ENCODE peak calls at places on chromosomes 11 and 22, in six cellular contexts. One of them, this sample, is unnamed.

GRCh38 chr11:133402551-133402950 is 129.8 kb downstream of the OPCML start:
- DNase-seq in K562: no peak
- DNase-seq in ovary: no peak
- DNase-seq in stomach: no peak
- DNase-seq in esophagus squamous epithelium: no peak
- DNase-seq in body of pancreas: no peak
- DNase-seq in this sample: no peak

GRCh38 chr22:50595189-50595588 is 5.4 kb upstream of the MAPK8IP2 start:
- DNase-seq in K562: no peak
- DNase-seq in esophagus squamous epithelium: no peak
- DNase-seq in ovary: no peak
- DNase-seq in body of pancreas: no peak
- DNase-seq in stomach: no peak
- DNase-seq in this sample: no peak

GRCh38 chr22:50228366-50228765 is 16.5 kb downstream of the TUBGCP6 start:
- DNase-seq in ovary: no peak
- DNase-seq in K562: no peak
- DNase-seq in stomach: no peak
- DNase-seq in esophagus squamous epithelium: no peak
- DNase-seq in body of pancreas: no peak
- DNase-seq in this sample: peak; percentile 59

GRCh38 chr22:30626413-30626812 is 9.2 kb upstream of the SLC35E4 start:
- DNase-seq in body of pancreas: no peak
- DNase-seq in ovary: no peak
- DNase-seq in esophagus squamous epithelium: no peak
- DNase-seq in K562: no peak
- DNase-seq in stomach: no peak
- DNase-seq in this sample: no peak

GRCh38 chr11:64817476-64817875 is 7.1 kb upstream of the MEN1 start:
- DNase-seq in ovary: no peak
- DNase-seq in stomach: no peak
- DNase-seq in body of pancreas: no peak
- DNase-seq in esophagus squamous epithelium: no peak
- DNase-seq in K562: no peak
- DNase-seq in this sample: no peak

GRCh38 chr22:46238541-46238940 is 11.6 kb downstream of the CDPF1 start:
- DNase-seq in K562: no peak
- DNase-seq in body of pancreas: no peak
- DNase-seq in ovary: no peak
- DNase-seq in stomach: no peak
- DNase-seq in esophagus squamous epithelium: no peak
- DNase-seq in this sample: no peak

GRCh38 chr11:69635804-69636511 is 5.0 kb upstream of the CCND1 start:
- DNase-seq in stomach: no peak
- DNase-seq in body of pancreas: no peak
- DNase-seq in esophagus squamous epithelium: no peak
- DNase-seq in K562: no peak
- DNase-seq in ovary: no peak
- DNase-seq in this sample: no peak

GRCh38 chr11:4551346-4551979 is 6.5 kb downstream of the OR52M1 start:
- DNase-seq in esophagus squamous epithelium: no peak
- DNase-seq in K562: peak; percentile 47
- DNase-seq in body of pancreas: no peak
- DNase-seq in ovary: no peak
- DNase-seq in stomach: no peak
- DNase-seq in this sample: no peak

GRCh38 chr22:46007848-46008261 is 30.9 kb upstream of the WNT7B start:
- DNase-seq in ovary: peak; percentile 88
- DNase-seq in stomach: peak; percentile 39
- DNase-seq in body of pancreas: peak; percentile 75
- DNase-seq in esophagus squamous epithelium: no peak
- DNase-seq in K562: no peak
- DNase-seq in this sample: peak; percentile 96

GRCh38 chr11:76791861-76792260 is 8.7 kb downstream of the TSKU start:
- DNase-seq in esophagus squamous epithelium: no peak
- DNase-seq in K562: no peak
- DNase-seq in stomach: peak; percentile 26
- DNase-seq in ovary: no peak
- DNase-seq in body of pancreas: no peak
- DNase-seq in this sample: peak; percentile 71

GRCh38 chr11:57751676-57752253 is at the start of gene BTBD18:
- DNase-seq in stomach: peak; percentile 56
- DNase-seq in ovary: no peak
- DNase-seq in K562: no peak
- DNase-seq in esophagus squamous epithelium: no peak
- DNase-seq in body of pancreas: peak; percentile 75
- DNase-seq in this sample: no peak

GRCh38 chr11:128324531-128325141 is 262.7 kb downstream of the ETS1 start:
- DNase-seq in body of pancreas: peak; percentile 36
- DNase-seq in stomach: no peak
- DNase-seq in K562: no peak
- DNase-seq in esophagus squamous epithelium: no peak
- DNase-seq in ovary: no peak
- DNase-seq in this sample: no peak

GRCh38 chr11:46279393-46280099 is 2.1 kb downstream of the CREB3L1 start:
- DNase-seq in ovary: peak; percentile 79
- DNase-seq in esophagus squamous epithelium: no peak
- DNase-seq in stomach: peak; percentile 58
- DNase-seq in body of pancreas: peak; percentile 55
- DNase-seq in K562: no peak
- DNase-seq in this sample: peak; percentile 91

GRCh38 chr11:103803062-103803461 is 233.4 kb upstream of the DDI1 start:
- DNase-seq in ovary: no peak
- DNase-seq in stomach: no peak
- DNase-seq in esophagus squamous epithelium: no peak
- DNase-seq in body of pancreas: no peak
- DNase-seq in K562: no peak
- DNase-seq in this sample: no peak

GRCh38 chr11:131917634-131918384 is 547.4 kb downstream of the NTM start:
- DNase-seq in K562: no peak
- DNase-seq in stomach: no peak
- DNase-seq in ovary: no peak
- DNase-seq in esophagus squamous epithelium: no peak
- DNase-seq in body of pancreas: peak; percentile 46
- DNase-seq in this sample: no peak

GRCh38 chr11:122189259-122189658 is 73.2 kb upstream of the BLID start:
- DNase-seq in ovary: no peak
- DNase-seq in esophagus squamous epithelium: no peak
- DNase-seq in body of pancreas: no peak
- DNase-seq in K562: no peak
- DNase-seq in stomach: no peak
- DNase-seq in this sample: no peak

GRCh38 chr22:49727191-49727880 is 100.3 kb downstream of the BRD1 start:
- DNase-seq in stomach: no peak
- DNase-seq in body of pancreas: no peak
- DNase-seq in ovary: no peak
- DNase-seq in K562: no peak
- DNase-seq in esophagus squamous epithelium: no peak
- DNase-seq in this sample: no peak

GRCh38 chr11:2987881-2988280 is 4.2 kb downstream of the NAP1L4 start:
- DNase-seq in stomach: no peak
- DNase-seq in esophagus squamous epithelium: no peak
- DNase-seq in K562: no peak
- DNase-seq in ovary: no peak
- DNase-seq in body of pancreas: no peak
- DNase-seq in this sample: no peak

GRCh38 chr11:45745065-45745811 is 59.7 kb upstream of the SLC35C1 start:
- DNase-seq in stomach: no peak
- DNase-seq in ovary: peak; percentile 84
- DNase-seq in K562: no peak
- DNase-seq in esophagus squamous epithelium: no peak
- DNase-seq in body of pancreas: peak; percentile 45
- DNase-seq in this sample: peak; percentile 84

GRCh38 chr22:18968011-18968749 is 32.1 kb upstream of the PRODH start:
- DNase-seq in ovary: peak; percentile 40
- DNase-seq in body of pancreas: peak; percentile 31
- DNase-seq in esophagus squamous epithelium: no peak
- DNase-seq in stomach: no peak
- DNase-seq in K562: peak; percentile 88
- DNase-seq in this sample: no peak

GRCh38 chr22:37751449-37752188 is 54.8 kb downstream of the TRIOBP start:
- DNase-seq in stomach: no peak
- DNase-seq in body of pancreas: no peak
- DNase-seq in esophagus squamous epithelium: no peak
- DNase-seq in ovary: no peak
- DNase-seq in K562: no peak
- DNase-seq in this sample: no peak

GRCh38 chr22:33192156-33192555 is 134.0 kb upstream of the SYN3 start:
- DNase-seq in body of pancreas: no peak
- DNase-seq in esophagus squamous epithelium: no peak
- DNase-seq in K562: no peak
- DNase-seq in ovary: no peak
- DNase-seq in stomach: no peak
- DNase-seq in this sample: no peak

GRCh38 chr22:26235792-26236191 is 66.5 kb downstream of the SEZ6L start:
- DNase-seq in body of pancreas: no peak
- DNase-seq in esophagus squamous epithelium: no peak
- DNase-seq in stomach: no peak
- DNase-seq in K562: no peak
- DNase-seq in ovary: no peak
- DNase-seq in this sample: no peak

GRCh38 chr11:118233377-118233776 is 8.6 kb upstream of the JAML start:
- DNase-seq in body of pancreas: no peak
- DNase-seq in stomach: no peak
- DNase-seq in ovary: no peak
- DNase-seq in K562: no peak
- DNase-seq in esophagus squamous epithelium: no peak
- DNase-seq in this sample: no peak

GRCh38 chr11:43942651-43943356 is 367 bp downstream of the C11orf96 start:
- DNase-seq in body of pancreas: no peak
- DNase-seq in stomach: no peak
- DNase-seq in K562: peak; percentile 73
- DNase-seq in ovary: peak; percentile 75
- DNase-seq in esophagus squamous epithelium: no peak
- DNase-seq in this sample: peak; percentile 78

GRCh38 chr11:44028816-44029506 is 18.8 kb upstream of the ACCSL start:
- DNase-seq in stomach: no peak
- DNase-seq in K562: no peak
- DNase-seq in esophagus squamous epithelium: no peak
- DNase-seq in body of pancreas: no peak
- DNase-seq in ovary: no peak
- DNase-seq in this sample: no peak

GRCh38 chr11:2396471-2396870 is 4.1 kb upstream of the TSSC4 start:
- DNase-seq in K562: no peak
- DNase-seq in esophagus squamous epithelium: no peak
- DNase-seq in ovary: no peak
- DNase-seq in stomach: no peak
- DNase-seq in body of pancreas: no peak
- DNase-seq in this sample: no peak

GRCh38 chr11:20089796-20090653 is 70.2 kb downstream of the DBX1 start:
- DNase-seq in ovary: no peak
- DNase-seq in K562: peak; percentile 47
- DNase-seq in esophagus squamous epithelium: no peak
- DNase-seq in body of pancreas: peak; percentile 78
- DNase-seq in stomach: peak; percentile 70
- DNase-seq in this sample: no peak

GRCh38 chr11:35662061-35662648 is 420 bp upstream of the TRIM44 start:
- DNase-seq in K562: no peak
- DNase-seq in ovary: no peak
- DNase-seq in stomach: no peak
- DNase-seq in esophagus squamous epithelium: no peak
- DNase-seq in body of pancreas: peak; percentile 6
- DNase-seq in this sample: no peak
- H3K27me3 ChIP-seq in K562: peaks cover 7% of the 10 kb centered on the region
- H3K27me3 ChIP-seq in ovary: no peaks in the 10 kb centered on the region
- H3K27me3 ChIP-seq in stomach: peaks cover 6% of the 10 kb centered on the region
- H3K27me3 ChIP-seq in esophagus squamous epithelium: no peaks in the 10 kb centered on the region
- H3K27me3 ChIP-seq in body of pancreas: no peaks in the 10 kb centered on the region
- H3K27me3 ChIP-seq in this sample: no peaks in the 10 kb centered on the region

GRCh38 chr11:125062931-125063428 is at the start of gene SLC37A2:
- DNase-seq in body of pancreas: peak; percentile 75
- DNase-seq in stomach: peak; percentile 73
- DNase-seq in K562: no peak
- DNase-seq in ovary: peak; percentile 65
- DNase-seq in esophagus squamous epithelium: no peak
- DNase-seq in this sample: peak; percentile 83
- TF ChIP-seq POLR2A in body of pancreas: peak; percentile 72
- TF ChIP-seq POLR2A in stomach: no peak
- TF ChIP-seq POLR2A in K562: no peak
- TF ChIP-seq POLR2A in ovary: no peak
- TF ChIP-seq POLR2A in esophagus squamous epithelium: peak; percentile 71
- TF ChIP-seq POLR2A in this sample: no peak

DNA sequence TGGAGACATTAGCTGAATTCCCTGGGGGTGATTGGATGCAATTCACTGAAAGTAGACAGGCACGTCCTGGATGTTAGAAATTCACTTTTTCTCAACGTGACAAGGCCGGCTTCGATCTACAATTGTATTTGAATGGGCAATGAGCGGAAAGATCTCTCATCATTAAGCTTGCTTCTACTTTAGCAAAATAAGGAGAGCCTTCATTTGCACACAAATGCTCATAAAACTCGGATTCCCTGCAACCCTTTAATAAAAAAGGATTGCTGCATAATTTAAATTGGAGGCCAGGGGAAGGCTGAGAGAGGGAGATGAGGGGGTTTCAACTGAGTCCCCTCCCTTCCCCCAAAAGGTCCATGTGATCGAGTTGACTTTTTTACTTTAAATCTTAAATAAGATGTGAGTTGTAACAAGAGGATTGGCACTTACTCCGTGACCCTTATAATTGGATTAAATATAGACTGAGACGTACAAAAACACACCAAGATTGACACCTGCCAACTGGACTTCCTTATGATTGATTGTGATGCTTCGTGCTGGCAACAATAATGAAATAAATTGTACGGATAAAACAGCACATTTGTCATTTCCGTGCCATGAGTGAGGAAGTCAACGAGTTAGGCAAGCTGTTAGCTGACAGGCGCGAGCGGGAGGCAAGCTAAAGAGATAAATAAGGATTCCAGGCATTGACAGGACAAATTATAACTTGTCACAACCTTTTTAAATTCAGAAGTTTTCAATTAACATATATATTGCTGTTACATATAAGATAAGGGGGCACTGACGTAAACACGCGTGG is 10.9 kb upstream of the PAX6 start:
- DNase-seq in stomach: no peak
- DNase-seq in body of pancreas: no peak
- DNase-seq in K562: no peak
- DNase-seq in ovary: no peak
- DNase-seq in esophagus squamous epithelium: no peak
- DNase-seq in this sample: no peak
- H3K27me3 ChIP-seq in stomach: peaks cover 100% of the 10 kb centered on the region
- H3K27me3 ChIP-seq in body of pancreas: peaks cover 61% of the 10 kb centered on the region
- H3K27me3 ChIP-seq in K562: peaks cover 77% of the 10 kb centered on the region
- H3K27me3 ChIP-seq in ovary: peaks cover 10% of the 10 kb centered on the region
- H3K27me3 ChIP-seq in esophagus squamous epithelium: peaks cover 97% of the 10 kb centered on the region
- H3K27me3 ChIP-seq in this sample: peaks cover 93% of the 10 kb centered on the region

DNA sequence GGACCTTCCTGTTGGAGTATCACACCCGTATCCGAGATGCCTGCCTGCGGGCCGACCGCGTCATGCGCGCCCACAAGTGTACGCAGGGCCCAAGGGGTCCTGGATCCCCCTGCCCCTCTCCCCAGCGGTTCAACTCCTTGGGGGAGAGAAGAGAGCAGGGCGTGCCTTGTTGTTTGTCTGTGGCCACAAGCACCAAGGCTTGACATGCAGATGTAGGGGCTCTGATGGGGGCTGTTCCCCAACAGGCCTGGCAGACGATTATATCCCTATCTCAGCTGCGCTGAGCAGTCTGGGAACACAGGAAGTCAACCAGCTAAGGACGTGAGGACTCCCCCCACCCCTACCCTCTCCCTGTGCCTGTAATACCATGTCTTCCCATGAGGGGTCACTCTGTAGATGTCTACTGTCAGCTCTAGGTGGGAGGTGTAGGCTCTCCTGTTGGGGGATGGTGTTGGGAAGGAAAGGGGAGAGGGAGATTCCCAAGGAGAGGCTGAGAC is 6.8 kb downstream of the CFL1 start:
- DNase-seq in esophagus squamous epithelium: no peak
- DNase-seq in stomach: no peak
- DNase-seq in K562: peak; percentile 67
- DNase-seq in body of pancreas: no peak
- DNase-seq in ovary: no peak
- DNase-seq in this sample: no peak
- TF ChIP-seq POLR2A in esophagus squamous epithelium: no peak
- TF ChIP-seq POLR2A in stomach: no peak
- TF ChIP-seq POLR2A in K562: no peak
- TF ChIP-seq POLR2A in body of pancreas: no peak
- TF ChIP-seq POLR2A in ovary: no peak
- TF ChIP-seq POLR2A in this sample: no peak